ENCODE peak calls at places on chromosomes 16 and 17, in nine cellular contexts. D, J, P, C, F, Y, E, B and M are unnamed samples.

GRCh38 chr17:63165420-63165819 is 199.4 kb downstream of the TANC2 start:
- DNase-seq in D (no peak), J (no peak), P (no peak), C (no peak), F (no peak), Y (no peak), E (no peak), B (no peak), M (no peak)

GRCh38 chr17:20111538-20111937 is 102.4 kb downstream of the SPECC1 start:
- DNase-seq in D (no peak), J (no peak), P (no peak), C (no peak), F (no peak), Y (no peak), E (no peak), B (no peak), M (no peak)

GRCh38 chr17:40912506-40913220 is 24.8 kb downstream of the KRT23 start:
- DNase-seq in D (no peak), J (no peak), P (no peak), C (no peak), F (no peak), Y (no peak), E (no peak), B (no peak), M (no peak)

GRCh38 chr16:48611329-48612137 is 1.6 kb upstream of the N4BP1 start:
- DNase-seq in D (no peak), J (peak), P (peak), C (peak), F (peak), Y (no peak), E (no peak), B (peak), M (no peak)

GRCh38 chr17:36544049-36544319 is 735 bp upstream of the GGNBP2 start:
- DNase-seq in D (peak), J (no peak), P (no peak), C (peak), F (no peak), Y (peak), E (no peak), B (peak), M (no peak)

GRCh38 chr17:44469676-44470075 is 33.5 kb downstream of the GPATCH8 start:
- DNase-seq in D (no peak), J (no peak), P (no peak), C (no peak), F (no peak), Y (no peak), E (no peak), B (no peak), M (no peak)

GRCh38 chr16:67299269-67299668 is 19.9 kb downstream of the PLEKHG4 start:
- DNase-seq in D (no peak), J (no peak), P (no peak), C (no peak), F (no peak), Y (no peak), E (no peak), B (no peak), M (peak)

GRCh38 chr17:38659415-38659814 is 15.3 kb downstream of the EPOP start:
- DNase-seq in D (no peak), J (no peak), P (no peak), C (no peak), F (no peak), Y (no peak), E (no peak), B (no peak), M (no peak)

GRCh38 chr17:68599091-68599872 is 1.9 kb downstream of the FAM20A start:
- DNase-seq in D (no peak), J (no peak), P (no peak), C (no peak), F (no peak), Y (peak), E (no peak), B (no peak), M (no peak)

GRCh38 chr16:23967018-23967417 is 131.2 kb downstream of the PRKCB start:
- DNase-seq in D (no peak), J (no peak), P (no peak), C (peak), F (no peak), Y (no peak), E (no peak), B (no peak), M (no peak)

GRCh38 chr17:28726912-28727726 is 1.1 kb upstream of the TLCD1 start:
- DNase-seq in D (peak), J (peak), P (peak), C (peak), F (peak), Y (peak), E (peak), B (peak), M (peak)

GRCh38 chr16:66170989-66171388 is 195.5 kb upstream of the CDH5 start:
- DNase-seq in D (no peak), J (no peak), P (no peak), C (no peak), F (no peak), Y (no peak), E (no peak), B (no peak), M (no peak)

GRCh38 chr17:45291170-45291805 is 25.5 kb downstream of the MAP3K14 start:
- DNase-seq in D (no peak), J (no peak), P (no peak), C (peak), F (no peak), Y (peak), E (no peak), B (no peak), M (no peak)

GRCh38 chr17:4440690-4441686 is 7.2 kb downstream of the SPNS3 start:
- DNase-seq in D (no peak), J (no peak), P (no peak), C (no peak), F (no peak), Y (no peak), E (no peak), B (peak), M (peak)

GRCh38 chr17:81422776-81423697 is 27.8 kb downstream of the BAHCC1 start:
- DNase-seq in D (peak), J (peak), P (peak), C (no peak), F (no peak), Y (peak), E (peak), B (peak), M (peak)

GRCh38 chr16:46747777-46748651 is at the start of gene MYLK3:
- DNase-seq in D (no peak), J (no peak), P (no peak), C (no peak), F (no peak), Y (peak), E (no peak), B (no peak), M (no peak)

GRCh38 chr16:53829186-53829747 is 125.3 kb downstream of the FTO start:
- DNase-seq in D (no peak), J (no peak), P (no peak), C (no peak), F (no peak), Y (no peak), E (peak), B (no peak), M (no peak)

GRCh38 chr17:14359251-14359939 is 58.5 kb downstream of the HS3ST3B1 start:
- DNase-seq in D (no peak), J (no peak), P (no peak), C (peak), F (peak), Y (no peak), E (no peak), B (no peak), M (no peak)

GRCh38 chr17:59287887-59288286 is 43.6 kb upstream of the YPEL2 start:
- DNase-seq in D (no peak), J (no peak), P (no peak), C (no peak), F (no peak), Y (no peak), E (no peak), B (no peak), M (no peak)

GRCh38 chr17:63082952-63083351 is 116.9 kb downstream of the TANC2 start:
- DNase-seq in D (no peak), J (no peak), P (no peak), C (no peak), F (no peak), Y (no peak), E (no peak), B (no peak), M (no peak)

GRCh38 chr17:17783825-17784598 is 52.8 kb downstream of the SREBF1 start:
- DNase-seq in D (peak), J (peak), P (no peak), C (no peak), F (no peak), Y (peak), E (no peak), B (peak), M (no peak)

GRCh38 chr17:70144260-70144846 is 25.0 kb upstream of the KCNJ2 start:
- DNase-seq in D (no peak), J (no peak), P (no peak), C (no peak), F (no peak), Y (no peak), E (no peak), B (no peak), M (peak)

GRCh38 chr16:10920726-10921427 is 21.4 kb downstream of the DEXI start:
- DNase-seq in D (no peak), J (no peak), P (no peak), C (no peak), F (no peak), Y (peak), E (no peak), B (no peak), M (no peak)

GRCh38 chr16:89038221-89038721 is 55.4 kb upstream of the ACSF3 start:
- DNase-seq in D (no peak), J (no peak), P (no peak), C (no peak), F (no peak), Y (no peak), E (no peak), B (no peak), M (no peak)

GRCh38 chr17:31509095-31509804 is 117.8 kb downstream of the RAB11FIP4 start:
- DNase-seq in D (no peak), J (no peak), P (no peak), C (no peak), F (no peak), Y (no peak), E (no peak), B (no peak), M (no peak)

GRCh38 chr17:66647391-66647983 is 187.4 kb upstream of the CACNG5 start:
- DNase-seq in D (no peak), J (peak), P (no peak), C (no peak), F (no peak), Y (no peak), E (no peak), B (no peak), M (no peak)

GRCh38 chr17:57366558-57367351 is 110.4 kb downstream of the MSI2 start:
- DNase-seq in D (no peak), J (no peak), P (no peak), C (no peak), F (no peak), Y (peak), E (no peak), B (peak), M (no peak)

GRCh38 chr16:47927330-47927729 is 228.5 kb downstream of the ABCC12 start:
- DNase-seq in D (no peak), J (no peak), P (no peak), C (no peak), F (no peak), Y (no peak), E (no peak), B (no peak), M (no peak)

GRCh38 chr17:34565715-34566114 is 13.7 kb upstream of the TMEM132E start:
- DNase-seq in D (no peak), J (no peak), P (no peak), C (no peak), F (no peak), Y (no peak), E (no peak), B (no peak), M (no peak)

GRCh38 chr17:80264793-80265075 is 4.1 kb downstream of the RNF213 start:
- DNase-seq in D (no peak), J (no peak), P (no peak), C (no peak), F (no peak), Y (no peak), E (no peak), B (no peak), M (no peak)

DNA sequence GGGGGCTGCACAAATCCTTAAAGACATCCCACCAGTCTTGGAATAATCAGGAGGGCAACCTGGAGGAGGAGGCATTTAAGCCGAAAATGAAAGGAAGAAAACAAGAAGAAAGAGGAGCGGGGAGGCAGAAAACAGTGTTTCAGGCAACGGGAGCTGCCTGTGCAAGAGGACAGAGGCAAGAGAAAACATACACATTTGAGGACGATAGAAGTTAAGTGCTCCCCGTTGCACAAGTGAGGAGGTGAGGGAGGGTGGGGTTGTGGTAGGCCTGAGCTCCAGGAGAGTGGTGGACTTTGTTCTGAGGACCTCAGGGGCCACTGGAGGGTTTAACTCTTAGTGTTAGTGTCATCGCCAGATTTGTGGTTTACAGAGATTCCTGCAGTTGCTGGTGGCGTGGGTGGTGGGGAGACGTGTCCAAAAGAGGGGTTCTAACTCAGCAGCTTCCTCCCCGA is 27.6 kb upstream of the CIBAR2 start:
- DNase-seq in D (no peak), J (no peak), P (no peak), C (no peak), F (no peak), Y (no peak), E (no peak), B (no peak), M (no peak)
- H3K27ac ChIP-seq in D (no peak), J (no peak), P (no peak), C (no peak), F (no peak), Y (no peak), E (no peak), B (no peak), M (no peak)

GRCh38 chr17:33475594-33475993 is 182.5 kb upstream of the ASIC2 start:
- DNase-seq in D (no peak), J (no peak), P (no peak), C (no peak), F (no peak), Y (no peak), E (no peak), B (no peak), M (peak)

GRCh38 chr17:33469411-33469810 is 176.3 kb upstream of the ASIC2 start:
- DNase-seq in D (no peak), J (no peak), P (no peak), C (no peak), F (no peak), Y (no peak), E (no peak), B (no peak), M (no peak)

GRCh38 chr17:33469911-33470310 is 176.8 kb upstream of the ASIC2 start:
- DNase-seq in D (no peak), J (peak), P (peak), C (no peak), F (no peak), Y (no peak), E (peak), B (no peak), M (no peak)

GRCh38 chr17:33474789-33475188 is 181.7 kb upstream of the ASIC2 start:
- DNase-seq in D (no peak), J (no peak), P (no peak), C (no peak), F (no peak), Y (no peak), E (no peak), B (no peak), M (no peak)
- H3K27ac ChIP-seq in D (no peak), J (no peak), P (no peak), C (no peak), F (no peak), Y (no peak), E (no peak), B (no peak), M (no peak)

GRCh38 chr17:50189396-50190277 is 11.8 kb downstream of the COL1A1 start:
- DNase-seq in D (no peak), J (no peak), P (no peak), C (no peak), F (no peak), Y (no peak), E (no peak), B (no peak), M (no peak)

GRCh38 chr17:50187741-50188520 is 13.5 kb downstream of the COL1A1 start:
- DNase-seq in D (no peak), J (no peak), P (no peak), C (no peak), F (no peak), Y (no peak), E (no peak), B (no peak), M (no peak)

GRCh38 chr17:50187403-50187735 is 14.1 kb downstream of the COL1A1 start:
- DNase-seq in D (no peak), J (no peak), P (no peak), C (no peak), F (no peak), Y (no peak), E (no peak), B (no peak), M (no peak)

GRCh38 chr17:50190278-50191069 is 11.0 kb downstream of the COL1A1 start:
- DNase-seq in D (no peak), J (no peak), P (no peak), C (no peak), F (no peak), Y (no peak), E (no peak), B (no peak), M (no peak)

GRCh38 chr17:50188521-50189395 is 12.7 kb downstream of the COL1A1 start:
- DNase-seq in D (no peak), J (no peak), P (no peak), C (no peak), F (no peak), Y (no peak), E (no peak), B (no peak), M (no peak)
- H3K27ac ChIP-seq in D (no peak), J (peak), P (no peak), C (no peak), F (no peak), Y (no peak), E (peak), B (no peak), M (no peak)

DNA sequence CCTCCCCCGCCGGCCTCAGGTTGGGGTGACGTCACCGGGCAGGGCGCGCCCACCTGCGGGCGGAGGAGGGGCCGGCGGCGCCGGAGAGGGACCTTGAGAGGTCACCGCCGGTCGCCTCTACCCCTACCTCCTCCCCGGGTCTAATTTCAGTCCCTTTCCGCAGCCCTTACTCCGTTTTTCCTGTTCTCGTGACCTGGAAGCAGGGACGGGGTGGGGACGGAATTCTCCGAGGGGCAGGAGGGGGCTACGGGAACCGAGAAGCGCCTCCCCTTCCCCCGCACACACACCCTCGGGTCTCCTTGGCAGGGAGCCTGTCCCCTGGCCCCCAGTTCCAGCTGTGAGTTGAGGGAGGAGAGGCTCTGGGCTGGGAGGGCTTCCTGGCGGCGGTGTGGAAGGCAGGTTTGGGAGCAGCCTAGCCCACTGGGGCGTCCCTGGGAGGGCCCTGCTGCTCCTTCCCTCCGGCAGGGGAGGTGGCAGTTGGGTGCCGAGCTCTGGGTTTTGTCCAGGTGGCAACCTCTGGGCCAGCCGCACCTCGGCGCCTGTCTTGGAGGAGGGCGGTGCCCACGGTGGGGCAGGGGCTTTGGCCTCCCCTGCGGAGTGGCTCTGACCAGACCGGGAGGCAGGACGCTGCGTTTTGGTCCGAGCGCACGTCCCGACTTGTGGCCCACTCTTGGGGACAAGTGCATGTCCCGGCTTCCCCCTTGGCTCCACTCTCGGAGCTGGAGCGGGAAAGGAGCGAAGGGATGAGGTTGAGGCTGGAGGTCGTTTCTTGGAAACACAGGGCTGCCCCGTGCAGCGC is 765 bp downstream of the SYNGR3 start:
- DNase-seq in D (no peak), J (peak), P (no peak), C (no peak), F (no peak), Y (no peak), E (no peak), B (peak), M (peak)
- H3K27ac ChIP-seq in D (no peak), J (peak), P (no peak), C (no peak), F (no peak), Y (no peak), E (no peak), B (no peak), M (peak)

DNA sequence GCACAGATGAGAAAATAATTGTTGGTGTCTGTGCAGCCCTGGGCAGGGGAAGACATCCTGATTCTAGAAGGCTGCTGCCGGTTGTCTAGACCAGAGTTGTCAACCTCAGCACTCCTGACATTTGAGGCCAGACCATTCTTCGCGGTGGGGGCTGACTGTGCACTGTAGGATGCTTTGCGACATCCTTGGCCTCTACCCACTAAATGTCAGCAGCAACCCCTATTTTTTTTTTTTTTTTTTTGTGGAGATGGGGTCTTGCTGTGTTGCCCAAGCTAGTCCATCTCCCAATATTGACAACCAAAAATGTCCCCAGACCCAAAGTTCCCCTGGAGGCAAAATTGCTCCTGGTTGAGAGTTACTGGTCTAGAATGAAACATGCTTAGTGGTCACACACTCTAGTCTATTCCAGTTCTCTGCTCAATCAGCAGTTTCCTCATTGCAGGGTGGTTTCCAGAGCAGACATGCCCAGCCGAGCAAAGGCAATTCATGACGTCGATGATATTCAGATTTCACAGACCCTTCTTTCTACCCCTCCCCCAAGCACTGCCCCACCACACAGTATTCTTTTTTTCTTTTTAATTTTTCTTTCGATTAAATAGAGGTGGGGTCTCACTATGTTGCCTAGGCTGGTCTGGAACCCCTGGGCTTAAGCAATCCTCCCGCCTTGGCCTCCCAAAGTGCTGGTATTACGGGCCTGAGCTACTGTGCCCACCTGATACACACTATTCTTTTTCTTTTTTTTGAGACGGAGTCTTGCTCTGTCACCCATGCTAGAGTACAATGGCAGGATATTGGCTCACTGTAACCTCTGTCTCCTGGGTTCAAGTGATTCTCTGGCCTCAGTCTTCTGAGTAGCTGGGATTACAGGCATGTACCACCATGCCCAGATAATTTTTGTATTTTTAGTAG is 9.0 kb downstream of the C17orf99 start:
- DNase-seq in D (no peak), J (peak), P (no peak), C (peak), F (no peak), Y (no peak), E (no peak), B (no peak), M (no peak)
- H3K27ac ChIP-seq in D (no peak), J (peak), P (peak), C (peak), F (no peak), Y (no peak), E (no peak), B (no peak), M (no peak)